ENCODE peak calls at places on chromosomes 5 and 9, in seven cellular contexts. One of them, this sample, is unnamed.

GRCh38 chr5:139574641-139575312 is 13.6 kb downstream of the UBE2D2 start:
- DNase-seq in colonic mucosa: no peak
- DNase-seq in cardiac fibroblast: peak
- DNase-seq in NCI-H1092: no peak
- DNase-seq in right lobe of liver: no peak
- DNase-seq in NCI-H226: peak
- DNase-seq in CD8-positive, alpha-beta memory T cell: peak
- DNase-seq in this sample: peak

GRCh38 chr5:143401253-143401845 is 2.1 kb downstream of the NR3C1 start:
- DNase-seq in right lobe of liver: no peak
- DNase-seq in NCI-H1092: no peak
- DNase-seq in cardiac fibroblast: no peak
- DNase-seq in colonic mucosa: no peak
- DNase-seq in NCI-H226: no peak
- DNase-seq in CD8-positive, alpha-beta memory T cell: no peak
- DNase-seq in this sample: no peak

GRCh38 chr9:14813336-14814020 is 90.9 kb upstream of the CER1 start:
- DNase-seq in cardiac fibroblast: no peak
- DNase-seq in NCI-H1092: no peak
- DNase-seq in right lobe of liver: no peak
- DNase-seq in colonic mucosa: no peak
- DNase-seq in CD8-positive, alpha-beta memory T cell: no peak
- DNase-seq in NCI-H226: no peak
- DNase-seq in this sample: no peak

GRCh38 chr9:96242829-96243228 is 59.1 kb downstream of the HSD17B3 start:
- DNase-seq in NCI-H226: no peak
- DNase-seq in NCI-H1092: no peak
- DNase-seq in CD8-positive, alpha-beta memory T cell: no peak
- DNase-seq in cardiac fibroblast: no peak
- DNase-seq in right lobe of liver: no peak
- DNase-seq in colonic mucosa: no peak
- DNase-seq in this sample: no peak

GRCh38 chr5:9699681-9700080 is 69.5 kb upstream of the TAS2R1 start:
- DNase-seq in right lobe of liver: no peak
- DNase-seq in NCI-H1092: no peak
- DNase-seq in cardiac fibroblast: no peak
- DNase-seq in NCI-H226: no peak
- DNase-seq in CD8-positive, alpha-beta memory T cell: no peak
- DNase-seq in colonic mucosa: no peak
- DNase-seq in this sample: no peak

GRCh38 chr9:38083858-38084555 is 15.0 kb upstream of the SHB start:
- DNase-seq in right lobe of liver: no peak
- DNase-seq in cardiac fibroblast: no peak
- DNase-seq in colonic mucosa: no peak
- DNase-seq in CD8-positive, alpha-beta memory T cell: no peak
- DNase-seq in NCI-H226: peak
- DNase-seq in NCI-H1092: no peak
- DNase-seq in this sample: peak

GRCh38 chr9:123406016-123406415 is 50.0 kb downstream of the CRB2 start:
- DNase-seq in NCI-H226: no peak
- DNase-seq in CD8-positive, alpha-beta memory T cell: no peak
- DNase-seq in right lobe of liver: peak
- DNase-seq in colonic mucosa: no peak
- DNase-seq in NCI-H1092: no peak
- DNase-seq in cardiac fibroblast: no peak
- DNase-seq in this sample: no peak

GRCh38 chr5:179311091-179311470 is 34.2 kb downstream of the ADAMTS2 start:
- DNase-seq in NCI-H1092: no peak
- DNase-seq in cardiac fibroblast: no peak
- DNase-seq in CD8-positive, alpha-beta memory T cell: no peak
- DNase-seq in right lobe of liver: peak
- DNase-seq in colonic mucosa: no peak
- DNase-seq in NCI-H226: no peak
- DNase-seq in this sample: no peak

GRCh38 chr5:72692273-72692672 is 124.2 kb upstream of the TNPO1 start:
- DNase-seq in colonic mucosa: no peak
- DNase-seq in NCI-H226: no peak
- DNase-seq in NCI-H1092: no peak
- DNase-seq in cardiac fibroblast: peak
- DNase-seq in right lobe of liver: no peak
- DNase-seq in CD8-positive, alpha-beta memory T cell: no peak
- DNase-seq in this sample: no peak

GRCh38 chr9:136760424-136760823 is 2.4 kb upstream of the LCN8 start:
- DNase-seq in cardiac fibroblast: no peak
- DNase-seq in NCI-H1092: no peak
- DNase-seq in right lobe of liver: peak
- DNase-seq in colonic mucosa: no peak
- DNase-seq in NCI-H226: no peak
- DNase-seq in CD8-positive, alpha-beta memory T cell: no peak
- DNase-seq in this sample: no peak

GRCh38 chr9:95017062-95017461 is 290.6 kb downstream of the AOPEP start:
- DNase-seq in colonic mucosa: no peak
- DNase-seq in NCI-H1092: no peak
- DNase-seq in cardiac fibroblast: no peak
- DNase-seq in NCI-H226: no peak
- DNase-seq in CD8-positive, alpha-beta memory T cell: no peak
- DNase-seq in right lobe of liver: no peak
- DNase-seq in this sample: no peak

GRCh38 chr5:17343675-17344074 is 126.2 kb downstream of the BASP1 start:
- DNase-seq in colonic mucosa: no peak
- DNase-seq in NCI-H226: peak
- DNase-seq in CD8-positive, alpha-beta memory T cell: no peak
- DNase-seq in NCI-H1092: no peak
- DNase-seq in right lobe of liver: no peak
- DNase-seq in cardiac fibroblast: peak
- DNase-seq in this sample: no peak

GRCh38 chr9:128902351-128903078 is 18.3 kb upstream of the PHYHD1 start:
- DNase-seq in colonic mucosa: peak
- DNase-seq in cardiac fibroblast: no peak
- DNase-seq in NCI-H226: no peak
- DNase-seq in right lobe of liver: no peak
- DNase-seq in NCI-H1092: no peak
- DNase-seq in CD8-positive, alpha-beta memory T cell: peak
- DNase-seq in this sample: no peak

GRCh38 chr9:113999256-114000062 is 78.6 kb downstream of the AMBP start:
- DNase-seq in right lobe of liver: no peak
- DNase-seq in cardiac fibroblast: no peak
- DNase-seq in NCI-H226: no peak
- DNase-seq in NCI-H1092: no peak
- DNase-seq in CD8-positive, alpha-beta memory T cell: no peak
- DNase-seq in colonic mucosa: peak
- DNase-seq in this sample: no peak

GRCh38 chr5:96880402-96881164 is 4.3 kb downstream of the ERAP2 start:
- DNase-seq in cardiac fibroblast: peak
- DNase-seq in CD8-positive, alpha-beta memory T cell: no peak
- DNase-seq in colonic mucosa: no peak
- DNase-seq in right lobe of liver: no peak
- DNase-seq in NCI-H1092: no peak
- DNase-seq in NCI-H226: peak
- DNase-seq in this sample: no peak

GRCh38 chr5:139494832-139495231 is 12.3 kb upstream of the STING1 start:
- DNase-seq in cardiac fibroblast: peak
- DNase-seq in NCI-H1092: no peak
- DNase-seq in right lobe of liver: no peak
- DNase-seq in NCI-H226: peak
- DNase-seq in CD8-positive, alpha-beta memory T cell: no peak
- DNase-seq in colonic mucosa: no peak
- DNase-seq in this sample: no peak

GRCh38 chr9:119302988-119303698 is 66.1 kb downstream of the BRINP1 start:
- DNase-seq in NCI-H1092: no peak
- DNase-seq in NCI-H226: no peak
- DNase-seq in right lobe of liver: no peak
- DNase-seq in CD8-positive, alpha-beta memory T cell: no peak
- DNase-seq in cardiac fibroblast: no peak
- DNase-seq in colonic mucosa: no peak
- DNase-seq in this sample: no peak

GRCh38 chr9:82513242-82513750 is 524.7 kb downstream of the SPATA31D1 start:
- DNase-seq in cardiac fibroblast: peak
- DNase-seq in colonic mucosa: no peak
- DNase-seq in NCI-H226: peak
- DNase-seq in right lobe of liver: no peak
- DNase-seq in CD8-positive, alpha-beta memory T cell: no peak
- DNase-seq in NCI-H1092: no peak
- DNase-seq in this sample: no peak

GRCh38 chr9:34428325-34428958 is 29.9 kb downstream of the FAM219A start:
- DNase-seq in right lobe of liver: peak
- DNase-seq in NCI-H1092: no peak
- DNase-seq in cardiac fibroblast: no peak
- DNase-seq in CD8-positive, alpha-beta memory T cell: no peak
- DNase-seq in NCI-H226: no peak
- DNase-seq in colonic mucosa: no peak
- DNase-seq in this sample: no peak

GRCh38 chr5:65305913-65306312 is 175.8 kb downstream of the ADAMTS6 start:
- DNase-seq in right lobe of liver: no peak
- DNase-seq in CD8-positive, alpha-beta memory T cell: no peak
- DNase-seq in colonic mucosa: no peak
- DNase-seq in NCI-H1092: no peak
- DNase-seq in NCI-H226: no peak
- DNase-seq in cardiac fibroblast: no peak
- DNase-seq in this sample: no peak